ENCODE peak calls at places on chromosome 4, in seven cellular contexts. One of them, this sample, is unnamed.

GRCh38 chr4:151297170-151297569 is 20.2 kb downstream of the PRSS48 start:
- DNase-seq in bronchial epithelial cell: no peak
- DNase-seq in mucosa of descending colon: no peak
- DNase-seq in uterus: no peak
- DNase-seq in hepatocyte: no peak
- DNase-seq in body of pancreas: no peak
- DNase-seq in GM23338: no peak
- DNase-seq in this sample: no peak

GRCh38 chr4:173264245-173264959 is 69.8 kb downstream of the HMGB2 start:
- DNase-seq in bronchial epithelial cell: no peak
- DNase-seq in mucosa of descending colon: peak
- DNase-seq in uterus: peak
- DNase-seq in hepatocyte: no peak
- DNase-seq in body of pancreas: peak
- DNase-seq in GM23338: peak
- DNase-seq in this sample: no peak

GRCh38 chr4:121696140-121696640 is 590 bp downstream of the ANXA5 start:
- DNase-seq in bronchial epithelial cell: peak
- DNase-seq in mucosa of descending colon: peak
- DNase-seq in uterus: peak
- DNase-seq in hepatocyte: peak
- DNase-seq in body of pancreas: peak
- DNase-seq in GM23338: peak
- DNase-seq in this sample: no peak

GRCh38 chr4:136742330-136742729 is 790.0 kb downstream of the PCDH18 start:
- DNase-seq in bronchial epithelial cell: no peak
- DNase-seq in mucosa of descending colon: no peak
- DNase-seq in uterus: no peak
- DNase-seq in hepatocyte: no peak
- DNase-seq in body of pancreas: no peak
- DNase-seq in GM23338: no peak
- DNase-seq in this sample: no peak

GRCh38 chr4:10773010-10773409 is 88.4 kb upstream of the CLNK start:
- DNase-seq in bronchial epithelial cell: no peak
- DNase-seq in mucosa of descending colon: no peak
- DNase-seq in uterus: no peak
- DNase-seq in hepatocyte: no peak
- DNase-seq in body of pancreas: no peak
- DNase-seq in GM23338: no peak
- DNase-seq in this sample: no peak

GRCh38 chr4:164383187-164384181 is 370.4 kb upstream of the SMIM31 start:
- DNase-seq in bronchial epithelial cell: peak
- DNase-seq in mucosa of descending colon: no peak
- DNase-seq in uterus: peak
- DNase-seq in hepatocyte: peak
- DNase-seq in body of pancreas: no peak
- DNase-seq in GM23338: peak
- DNase-seq in this sample: peak

GRCh38 chr4:8247047-8247930 is 22.3 kb upstream of the HTRA3 start:
- DNase-seq in bronchial epithelial cell: no peak
- DNase-seq in mucosa of descending colon: no peak
- DNase-seq in uterus: no peak
- DNase-seq in hepatocyte: peak
- DNase-seq in body of pancreas: peak
- DNase-seq in GM23338: no peak
- DNase-seq in this sample: no peak

GRCh38 chr4:156659570-156659969 is 312.0 kb downstream of the PDGFC start:
- DNase-seq in bronchial epithelial cell: no peak
- DNase-seq in mucosa of descending colon: no peak
- DNase-seq in uterus: no peak
- DNase-seq in hepatocyte: no peak
- DNase-seq in body of pancreas: no peak
- DNase-seq in GM23338: no peak
- DNase-seq in this sample: no peak

GRCh38 chr4:92091335-92091734 is 212.4 kb upstream of the GRID2 start:
- DNase-seq in bronchial epithelial cell: no peak
- DNase-seq in mucosa of descending colon: no peak
- DNase-seq in uterus: no peak
- DNase-seq in hepatocyte: no peak
- DNase-seq in body of pancreas: no peak
- DNase-seq in GM23338: peak
- DNase-seq in this sample: no peak

GRCh38 chr4:185513489-185514181 is 21.7 kb downstream of the PDLIM3 start:
- DNase-seq in bronchial epithelial cell: peak
- DNase-seq in mucosa of descending colon: peak
- DNase-seq in uterus: no peak
- DNase-seq in hepatocyte: peak
- DNase-seq in body of pancreas: peak
- DNase-seq in GM23338: no peak
- DNase-seq in this sample: no peak

GRCh38 chr4:54482529-54482961 is 175.2 kb upstream of the KIT start:
- DNase-seq in bronchial epithelial cell: no peak
- DNase-seq in mucosa of descending colon: no peak
- DNase-seq in uterus: no peak
- DNase-seq in hepatocyte: no peak
- DNase-seq in body of pancreas: no peak
- DNase-seq in GM23338: no peak
- DNase-seq in this sample: no peak

GRCh38 chr4:161555689-161556660 is 607.8 kb downstream of the FSTL5 start:
- DNase-seq in bronchial epithelial cell: peak
- DNase-seq in mucosa of descending colon: no peak
- DNase-seq in uterus: no peak
- DNase-seq in hepatocyte: no peak
- DNase-seq in body of pancreas: no peak
- DNase-seq in GM23338: no peak
- DNase-seq in this sample: no peak

GRCh38 chr4:138181288-138181687 is 60.9 kb downstream of the SLC7A11 start:
- DNase-seq in bronchial epithelial cell: no peak
- DNase-seq in mucosa of descending colon: no peak
- DNase-seq in uterus: peak
- DNase-seq in hepatocyte: peak
- DNase-seq in body of pancreas: peak
- DNase-seq in GM23338: no peak
- DNase-seq in this sample: no peak

GRCh38 chr4:145937990-145938611 is 522 bp downstream of the ZNF827 start:
- DNase-seq in bronchial epithelial cell: peak
- DNase-seq in mucosa of descending colon: peak
- DNase-seq in uterus: peak
- DNase-seq in hepatocyte: peak
- DNase-seq in body of pancreas: peak
- DNase-seq in GM23338: peak
- DNase-seq in this sample: no peak

GRCh38 chr4:3262208-3263052 is 13.5 kb downstream of the MSANTD1 start:
- DNase-seq in bronchial epithelial cell: no peak
- DNase-seq in mucosa of descending colon: no peak
- DNase-seq in uterus: no peak
- DNase-seq in hepatocyte: no peak
- DNase-seq in body of pancreas: no peak
- DNase-seq in GM23338: no peak
- DNase-seq in this sample: peak

DNA sequence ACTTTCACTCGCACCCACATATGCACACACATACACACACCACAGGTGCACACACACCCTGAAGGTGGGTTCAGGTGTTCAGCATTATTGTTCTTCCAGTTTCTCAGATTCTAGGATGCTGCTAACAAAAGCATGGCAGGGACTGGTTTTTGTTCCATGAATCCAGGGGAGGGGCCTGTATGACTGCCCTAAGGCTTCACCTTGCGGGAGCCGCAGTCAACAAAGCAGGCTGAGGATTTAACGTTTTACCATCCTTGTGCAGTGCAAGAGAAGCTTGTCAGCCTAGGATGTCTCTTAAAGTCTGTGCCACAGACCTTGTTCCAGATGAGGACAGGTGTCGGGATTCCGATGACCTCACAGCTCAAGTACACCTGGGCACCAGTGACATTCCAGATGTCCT is 61.8 kb downstream of the POLR2B start:
- DNase-seq in bronchial epithelial cell: no peak
- DNase-seq in mucosa of descending colon: no peak
- DNase-seq in uterus: no peak
- DNase-seq in hepatocyte: no peak
- DNase-seq in body of pancreas: no peak
- DNase-seq in GM23338: peak
- DNase-seq in this sample: no peak
- TF ChIP-seq CTCF in bronchial epithelial cell: no peak
- TF ChIP-seq CTCF in mucosa of descending colon: no peak
- TF ChIP-seq CTCF in uterus: no peak
- TF ChIP-seq CTCF in hepatocyte: no peak
- TF ChIP-seq CTCF in body of pancreas: no peak
- TF ChIP-seq CTCF in GM23338: no peak
- TF ChIP-seq CTCF in this sample: no peak

GRCh38 chr4:153156263-153156662 is 48.0 kb upstream of the TRIM2 start:
- DNase-seq in bronchial epithelial cell: no peak
- DNase-seq in mucosa of descending colon: no peak
- DNase-seq in uterus: no peak
- DNase-seq in hepatocyte: no peak
- DNase-seq in body of pancreas: no peak
- DNase-seq in GM23338: peak
- DNase-seq in this sample: no peak
- TF ChIP-seq CTCF in bronchial epithelial cell: no peak
- TF ChIP-seq CTCF in mucosa of descending colon: no peak
- TF ChIP-seq CTCF in uterus: no peak
- TF ChIP-seq CTCF in hepatocyte: no peak
- TF ChIP-seq CTCF in body of pancreas: no peak
- TF ChIP-seq CTCF in GM23338: peak
- TF ChIP-seq CTCF in this sample: peak

GRCh38 chr4:102500371-102501175 is 586 bp upstream of the NFKB1 start:
- DNase-seq in bronchial epithelial cell: peak
- DNase-seq in mucosa of descending colon: peak
- DNase-seq in uterus: peak
- DNase-seq in hepatocyte: peak
- DNase-seq in body of pancreas: peak
- DNase-seq in GM23338: peak
- DNase-seq in this sample: no peak
- TF ChIP-seq CTCF in bronchial epithelial cell: no peak
- TF ChIP-seq CTCF in mucosa of descending colon: no peak
- TF ChIP-seq CTCF in uterus: peak
- TF ChIP-seq CTCF in hepatocyte: no peak
- TF ChIP-seq CTCF in body of pancreas: no peak
- TF ChIP-seq CTCF in GM23338: no peak
- TF ChIP-seq CTCF in this sample: no peak

GRCh38 chr4:38166082-38166481 is 205.9 kb downstream of the PTTG2 start:
- DNase-seq in bronchial epithelial cell: no peak
- DNase-seq in mucosa of descending colon: no peak
- DNase-seq in uterus: no peak
- DNase-seq in hepatocyte: no peak
- DNase-seq in body of pancreas: peak
- DNase-seq in GM23338: peak
- DNase-seq in this sample: no peak
- TF ChIP-seq CTCF in bronchial epithelial cell: peak
- TF ChIP-seq CTCF in mucosa of descending colon: no peak
- TF ChIP-seq CTCF in uterus: no peak
- TF ChIP-seq CTCF in hepatocyte: no peak
- TF ChIP-seq CTCF in body of pancreas: no peak
- TF ChIP-seq CTCF in GM23338: peak
- TF ChIP-seq CTCF in this sample: no peak

GRCh38 chr4:127482049-127482448 is 150.7 kb upstream of the INTU start:
- DNase-seq in bronchial epithelial cell: no peak
- DNase-seq in mucosa of descending colon: no peak
- DNase-seq in uterus: no peak
- DNase-seq in hepatocyte: no peak
- DNase-seq in body of pancreas: no peak
- DNase-seq in GM23338: no peak
- DNase-seq in this sample: no peak

GRCh38 chr4:127484101-127484500 is 148.7 kb upstream of the INTU start:
- DNase-seq in bronchial epithelial cell: no peak
- DNase-seq in mucosa of descending colon: no peak
- DNase-seq in uterus: no peak
- DNase-seq in hepatocyte: no peak
- DNase-seq in body of pancreas: no peak
- DNase-seq in GM23338: no peak
- DNase-seq in this sample: no peak

GRCh38 chr4:127479031-127479622 is 153.6 kb upstream of the INTU start:
- DNase-seq in bronchial epithelial cell: peak
- DNase-seq in mucosa of descending colon: no peak
- DNase-seq in uterus: no peak
- DNase-seq in hepatocyte: peak
- DNase-seq in body of pancreas: no peak
- DNase-seq in GM23338: peak
- DNase-seq in this sample: no peak
- TF ChIP-seq CTCF in bronchial epithelial cell: peak
- TF ChIP-seq CTCF in mucosa of descending colon: no peak
- TF ChIP-seq CTCF in uterus: peak
- TF ChIP-seq CTCF in hepatocyte: peak
- TF ChIP-seq CTCF in body of pancreas: peak
- TF ChIP-seq CTCF in GM23338: peak
- TF ChIP-seq CTCF in this sample: peak

GRCh38 chr4:4726051-4726450 is 133.4 kb upstream of the MSX1 start:
- DNase-seq in bronchial epithelial cell: no peak
- DNase-seq in mucosa of descending colon: no peak
- DNase-seq in uterus: no peak
- DNase-seq in hepatocyte: no peak
- DNase-seq in body of pancreas: no peak
- DNase-seq in GM23338: no peak
- DNase-seq in this sample: no peak
- TF ChIP-seq CTCF in bronchial epithelial cell: peak
- TF ChIP-seq CTCF in mucosa of descending colon: no peak
- TF ChIP-seq CTCF in uterus: no peak
- TF ChIP-seq CTCF in hepatocyte: peak
- TF ChIP-seq CTCF in body of pancreas: no peak
- TF ChIP-seq CTCF in GM23338: peak
- TF ChIP-seq CTCF in this sample: peak

GRCh38 chr4:67332627-67333026 is 212.7 kb downstream of the CENPC start:
- DNase-seq in bronchial epithelial cell: peak
- DNase-seq in mucosa of descending colon: no peak
- DNase-seq in uterus: no peak
- DNase-seq in hepatocyte: peak
- DNase-seq in body of pancreas: no peak
- DNase-seq in GM23338: peak
- DNase-seq in this sample: no peak
- TF ChIP-seq CTCF in bronchial epithelial cell: peak
- TF ChIP-seq CTCF in mucosa of descending colon: no peak
- TF ChIP-seq CTCF in uterus: no peak
- TF ChIP-seq CTCF in hepatocyte: no peak
- TF ChIP-seq CTCF in body of pancreas: no peak
- TF ChIP-seq CTCF in GM23338: peak
- TF ChIP-seq CTCF in this sample: peak

DNA sequence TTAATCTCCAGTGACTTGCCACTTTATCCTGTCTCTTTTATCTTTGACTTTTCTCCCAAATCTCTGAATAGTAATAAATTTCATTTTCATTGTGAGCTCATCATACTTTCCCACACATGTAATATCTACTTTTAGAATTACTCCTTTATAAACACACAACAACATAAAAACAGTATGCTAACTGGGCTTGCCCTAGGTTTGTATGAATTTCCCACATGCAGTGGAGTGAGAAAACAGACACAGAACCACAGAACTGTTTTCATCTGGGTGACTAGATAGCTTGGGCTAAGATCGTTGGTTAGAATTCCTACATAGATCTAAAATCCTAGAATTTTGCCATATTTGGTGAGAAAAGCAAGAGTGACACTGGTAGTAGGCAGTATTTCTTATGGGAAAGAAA is 409.5 kb downstream of the SPRY1 start:
- DNase-seq in bronchial epithelial cell: no peak
- DNase-seq in mucosa of descending colon: no peak
- DNase-seq in uterus: no peak
- DNase-seq in hepatocyte: no peak
- DNase-seq in body of pancreas: no peak
- DNase-seq in GM23338: no peak
- DNase-seq in this sample: no peak
- TF ChIP-seq CTCF in bronchial epithelial cell: no peak
- TF ChIP-seq CTCF in mucosa of descending colon: no peak
- TF ChIP-seq CTCF in uterus: no peak
- TF ChIP-seq CTCF in hepatocyte: no peak
- TF ChIP-seq CTCF in body of pancreas: no peak
- TF ChIP-seq CTCF in GM23338: no peak
- TF ChIP-seq CTCF in this sample: no peak